ENCODE peak calls at places on chromosomes 1 and 21, in six cellular contexts. C, U, M, P, X and L are unnamed samples.

GRCh38 chr1:62103880-62104279 is 90.8 kb upstream of the L1TD1 start:
- DNase-seq in C (no peak), U (no peak), M (no peak), P (no peak), X (no peak), L (no peak)

GRCh38 chr1:24925082-24925779 is 4.8 kb downstream of the RUNX3 start:
- DNase-seq in C (no peak), U (no peak), M (peak), P (no peak), X (no peak), L (no peak)

GRCh38 chr1:64675718-64676345 is 69.0 kb upstream of the RAVER2 start:
- DNase-seq in C (peak), U (peak), M (no peak), P (peak), X (peak), L (peak)

GRCh38 chr21:32456497-32456918 is 44.0 kb downstream of the EVA1C start:
- DNase-seq in C (no peak), U (peak), M (no peak), P (no peak), X (no peak), L (no peak)

GRCh38 chr1:108639899-108640560 is 20.9 kb downstream of the HENMT1 start:
- DNase-seq in C (no peak), U (no peak), M (no peak), P (no peak), X (peak), L (no peak)

GRCh38 chr1:59985901-59986735 is 59.5 kb upstream of the CYP2J2 start:
- DNase-seq in C (no peak), U (no peak), M (no peak), P (no peak), X (no peak), L (no peak)

GRCh38 chr1:206032356-206033140 is 8.9 kb upstream of the CTSE start:
- DNase-seq in C (no peak), U (peak), M (no peak), P (no peak), X (no peak), L (no peak)

GRCh38 chr1:13752852-13753251 is 52.9 kb downstream of the PRDM2 start:
- DNase-seq in C (no peak), U (no peak), M (no peak), P (no peak), X (no peak), L (no peak)

GRCh38 chr1:65419681-65420589 is 533 bp upstream of the LEPR start:
- DNase-seq in C (peak), U (peak), M (peak), P (peak), X (peak), L (peak)

GRCh38 chr1:201042663-201043461 is 19.3 kb upstream of the KIF21B start:
- DNase-seq in C (peak), U (peak), M (no peak), P (peak), X (peak), L (peak)

GRCh38 chr21:44439211-44439600 is 16.1 kb upstream of the LRRC3 start:
- DNase-seq in C (no peak), U (no peak), M (no peak), P (no peak), X (no peak), L (no peak)

GRCh38 chr1:37890378-37891014 is 31.1 kb upstream of the MTF1 start:
- DNase-seq in C (peak), U (peak), M (peak), P (peak), X (peak), L (peak)

GRCh38 chr21:25396135-25396711 is 211.1 kb downstream of the MRPL39 start:
- DNase-seq in C (no peak), U (no peak), M (peak), P (no peak), X (no peak), L (no peak)

GRCh38 chr1:228984107-228984506 is 248.8 kb downstream of the RHOU start:
- DNase-seq in C (no peak), U (no peak), M (no peak), P (no peak), X (no peak), L (no peak)

GRCh38 chr1:32500387-32501209 is 35.7 kb downstream of the ZBTB8B start:
- DNase-seq in C (peak), U (peak), M (no peak), P (peak), X (no peak), L (peak)
- TF ChIP-seq MYC in C (no peak), U (no peak), M (no peak), P (no peak), X (peak), L (no peak)

GRCh38 chr1:29633784-29634183 is 397.5 kb downstream of the PTPRU start:
- DNase-seq in C (no peak), U (no peak), M (no peak), P (peak), X (no peak), L (no peak)
- H3K4me3 ChIP-seq in C (no peak), U (no peak), M (no peak), P (no peak), X (no peak), L (no peak)

GRCh38 chr1:203286161-203286984 is 18.9 kb upstream of the BTG2 start:
- DNase-seq in C (no peak), U (peak), M (no peak), P (no peak), X (no peak), L (peak)
- TF ChIP-seq POLR2A in C (no peak), U (no peak), M (no peak), P (no peak), X (no peak), L (no peak)

DNA sequence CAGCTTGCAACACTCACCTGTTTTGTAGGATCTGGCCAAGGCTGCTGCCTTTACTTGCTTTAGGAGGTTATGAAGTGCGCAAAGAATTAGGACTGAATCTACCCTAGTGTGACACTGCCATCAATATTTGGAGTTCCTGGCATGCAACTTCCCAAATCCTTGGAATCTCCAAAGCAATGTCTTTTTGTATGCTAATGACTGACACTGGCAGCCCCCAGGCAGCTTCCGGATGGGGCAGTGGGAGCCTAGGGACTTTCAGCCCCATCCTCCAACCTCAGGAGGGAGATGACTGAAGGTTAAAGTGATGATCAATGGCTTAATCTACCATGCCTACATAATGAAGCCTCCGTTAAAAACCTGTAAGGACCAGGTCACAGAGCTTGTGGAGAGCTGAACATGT is 5.5 kb downstream of the RCC2 start:
- DNase-seq in C (no peak), U (no peak), M (no peak), P (no peak), X (no peak), L (no peak)
- TF ChIP-seq MYC in C (no peak), U (no peak), M (no peak), P (no peak), X (no peak), L (no peak)

GRCh38 chr1:186680031-186681012 is at the start of gene PTGS2:
- DNase-seq in C (peak), U (peak), M (peak), P (no peak), X (no peak), L (peak)

GRCh38 chr1:186683637-186684410 is 3.6 kb upstream of the PTGS2 start:
- DNase-seq in C (no peak), U (no peak), M (no peak), P (no peak), X (no peak), L (no peak)

GRCh38 chr1:186681136-186681535 is 913 bp upstream of the PTGS2 start:
- DNase-seq in C (peak), U (no peak), M (no peak), P (no peak), X (no peak), L (no peak)

GRCh38 chr1:186681806-186682205 is 1.6 kb upstream of the PTGS2 start:
- DNase-seq in C (peak), U (peak), M (no peak), P (no peak), X (no peak), L (no peak)

DNA sequence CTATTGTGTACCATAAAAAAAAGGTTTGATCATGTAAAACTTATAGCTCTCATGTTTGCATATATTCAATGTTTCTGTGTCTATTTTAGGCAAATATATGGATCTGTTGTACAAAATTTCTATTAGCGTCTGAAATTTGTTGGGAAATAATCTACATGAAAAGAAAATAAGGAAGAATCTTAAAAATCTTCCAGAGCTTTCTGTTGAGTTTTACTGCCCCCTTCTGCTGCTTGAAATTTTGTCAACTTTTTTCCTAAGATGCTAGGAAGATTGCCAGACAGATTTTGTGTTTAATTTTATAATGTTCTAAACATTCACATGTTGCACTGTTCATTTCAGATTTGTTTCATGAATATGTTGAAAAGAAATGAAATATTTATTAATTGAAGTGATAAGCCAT is 2.5 kb upstream of the PTGS2 start:
- DNase-seq in C (peak), U (peak), M (no peak), P (no peak), X (no peak), L (no peak)
- H3K4me3 ChIP-seq in C (peak), U (peak), M (no peak), P (no peak), X (no peak), L (no peak)

GRCh38 chr21:45918011-45918410 is 63.6 kb upstream of the COL6A1 start:
- DNase-seq in C (no peak), U (no peak), M (no peak), P (no peak), X (no peak), L (no peak)

GRCh38 chr21:45917241-45917640 is 64.3 kb upstream of the COL6A1 start:
- DNase-seq in C (no peak), U (no peak), M (no peak), P (no peak), X (no peak), L (peak)

GRCh38 chr21:45914321-45914845 is 67.2 kb upstream of the COL6A1 start:
- DNase-seq in C (no peak), U (no peak), M (no peak), P (no peak), X (no peak), L (no peak)

GRCh38 chr21:45913886-45914285 is 67.7 kb upstream of the COL6A1 start:
- DNase-seq in C (no peak), U (no peak), M (no peak), P (no peak), X (no peak), L (no peak)

DNA sequence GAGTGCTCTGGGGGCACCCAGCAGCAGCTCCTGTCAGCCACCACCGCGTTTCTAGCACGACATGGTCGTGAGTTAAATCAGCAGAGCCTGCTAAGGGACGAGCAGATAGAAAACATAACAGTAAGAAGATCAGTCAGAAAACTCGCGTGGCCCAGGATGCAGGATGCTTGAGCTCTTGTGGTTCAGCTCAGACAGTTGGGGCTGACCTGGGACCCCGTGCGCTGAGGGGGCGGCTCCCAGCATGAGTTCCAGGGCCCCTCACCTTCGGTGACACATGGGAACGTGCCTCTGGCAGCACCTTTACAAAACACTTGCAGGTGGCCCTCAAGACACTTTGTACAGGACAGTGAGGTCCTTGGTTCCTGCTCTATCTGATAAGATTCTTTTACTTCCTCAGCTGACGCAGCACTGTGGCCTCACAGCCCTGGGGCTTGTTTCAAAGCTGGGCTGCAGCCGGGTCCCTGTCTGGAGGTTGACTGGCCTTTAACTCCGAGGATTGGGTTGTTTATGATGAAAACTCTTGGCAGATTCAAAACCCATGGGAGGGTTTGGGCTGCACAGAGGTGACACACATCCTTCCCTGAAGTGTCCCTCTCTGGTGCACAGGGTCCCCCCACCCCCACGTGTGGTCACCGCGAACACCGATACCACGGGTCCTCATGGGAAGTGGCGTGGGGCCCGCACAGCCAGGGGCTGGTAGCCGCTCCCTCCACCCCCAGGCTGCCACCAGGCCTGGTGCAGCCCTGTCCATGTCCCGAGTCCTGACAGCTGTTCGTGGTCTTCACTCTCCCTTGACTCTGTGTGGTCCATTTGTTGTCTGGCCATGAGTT is 65.3 kb upstream of the COL6A1 start:
- DNase-seq in C (no peak), U (no peak), M (no peak), P (no peak), X (no peak), L (peak)
- TF ChIP-seq POLR2A in C (no peak), U (no peak), M (no peak), P (no peak), X (no peak), L (no peak)

DNA sequence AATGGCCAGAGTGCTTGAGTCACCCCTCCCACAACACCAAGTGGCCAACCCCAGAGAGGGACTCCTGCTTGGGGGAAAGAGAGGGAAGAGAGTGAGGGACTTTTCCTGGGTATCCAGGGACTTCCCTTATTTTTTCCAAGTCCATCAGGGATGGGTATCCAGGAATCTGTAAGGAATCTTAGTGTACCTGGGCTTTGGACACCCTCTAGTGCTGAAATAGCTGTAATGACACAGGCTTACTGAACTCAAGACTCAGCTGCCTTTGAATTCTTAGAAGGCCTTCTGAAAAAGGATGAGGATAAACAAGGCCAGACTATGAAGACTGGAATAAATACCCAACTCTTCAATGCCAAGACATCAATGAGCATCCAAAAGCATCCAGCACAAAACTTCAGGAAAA is 12.0 kb downstream of the TSHB start:
- DNase-seq in C (peak), U (no peak), M (no peak), P (no peak), X (peak), L (no peak)
- TF ChIP-seq MYC in C (no peak), U (no peak), M (no peak), P (no peak), X (no peak), L (no peak)

GRCh38 chr1:26724118-26724517 is 28.3 kb downstream of the ARID1A start:
- DNase-seq in C (no peak), U (no peak), M (no peak), P (no peak), X (no peak), L (no peak)

GRCh38 chr1:26721669-26722355 is 26.0 kb downstream of the ARID1A start:
- DNase-seq in C (no peak), U (no peak), M (no peak), P (peak), X (no peak), L (peak)

GRCh38 chr1:26724938-26725337 is 29.1 kb downstream of the ARID1A start:
- DNase-seq in C (no peak), U (no peak), M (no peak), P (no peak), X (no peak), L (no peak)

GRCh38 chr1:26726784-26727183 is 31.0 kb downstream of the ARID1A start:
- DNase-seq in C (no peak), U (no peak), M (no peak), P (no peak), X (peak), L (no peak)

GRCh38 chr1:26723013-26723991 is 27.5 kb downstream of the ARID1A start:
- DNase-seq in C (peak), U (peak), M (no peak), P (peak), X (peak), L (peak)
- H3K4me3 ChIP-seq in C (no peak), U (no peak), M (peak), P (peak), X (no peak), L (no peak)

DNA sequence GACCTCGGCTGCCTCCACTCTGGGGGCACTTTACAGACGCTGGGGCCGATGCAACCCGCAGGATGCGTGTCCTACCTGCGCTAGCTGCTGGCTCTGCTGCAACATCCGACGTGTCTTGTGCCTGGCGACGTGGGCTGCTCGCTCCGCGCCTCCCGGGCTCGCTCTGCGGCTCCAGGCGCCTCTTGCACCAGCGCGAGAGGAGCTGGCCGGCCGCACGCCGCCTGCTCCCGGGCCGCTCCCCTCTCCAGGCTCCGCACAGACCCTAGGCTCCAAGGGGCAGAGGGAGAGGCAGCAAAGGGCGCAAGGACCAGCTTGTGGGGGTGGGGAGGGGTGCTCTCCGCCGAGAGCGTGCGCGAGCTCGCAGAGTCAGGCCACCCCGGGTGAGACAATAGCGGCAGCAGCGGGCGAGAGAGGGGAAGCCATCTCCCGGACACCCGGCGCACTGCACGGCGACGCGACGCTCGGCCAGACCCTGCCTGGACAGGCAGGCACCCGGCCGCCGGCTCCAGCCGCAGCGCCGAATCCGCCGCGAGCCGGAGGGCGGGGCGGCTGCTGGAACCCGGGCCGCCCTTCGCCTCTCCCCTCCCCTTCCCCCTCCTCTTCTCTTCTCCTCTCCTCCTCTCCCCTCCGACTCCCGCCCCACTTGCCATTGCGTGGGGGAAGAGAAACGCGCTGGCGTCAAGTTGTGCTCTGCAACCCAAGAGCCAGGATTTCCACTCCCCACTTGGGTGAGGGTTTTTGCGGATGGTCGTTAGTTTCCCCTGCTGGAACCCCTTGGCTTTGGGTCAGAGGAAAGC is at the start of gene PIK3C2B:
- DNase-seq in C (peak), U (peak), M (peak), P (peak), X (peak), L (peak)
- TF ChIP-seq POLR2A in C (peak), U (peak), M (peak), P (no peak), X (peak), L (peak)

GRCh38 chr1:45493116-45493697 is 2.2 kb upstream of the TESK2 start:
- DNase-seq in C (peak), U (peak), M (no peak), P (peak), X (peak), L (peak)
- TF ChIP-seq MYC in C (no peak), U (no peak), M (no peak), P (no peak), X (no peak), L (no peak)